ENCODE peak calls at places on chromosome 2, in five cellular contexts. H is GM13976; O is stimulated activated CD8-positive, alpha-beta memory T cell treated with anti-CD3 and anti-CD28 coated beads, Interleukin-15, amount 100 ng/mL, for 4 hours; N is activated naive CD4-positive, alpha-beta T cell treated with anti-CD3 and anti-CD28 coated beads, Interleukin-2, amount 50 U/mL, for 16 hours; Y is HepG2. E is an unnamed sample.
A peak's percentile ranks its signal among the peaks of the same experiment; 100 is the strongest.

GRCh38 chr2:84427235-84428138 is 31.6 kb downstream of the SUCLG1 start:
- DNase-seq in H (no peak), O (no peak), N (no peak), Y (peak; percentile 12), E (no peak)

GRCh38 chr2:196422361-196422760 is 217.2 kb upstream of the CCDC150 start:
- DNase-seq in H (no peak), O (no peak), N (no peak), Y (no peak), E (no peak)

GRCh38 chr2:196167666-196168065 is 3.7 kb downstream of the STK17B start:
- DNase-seq in H (no peak), O (no peak), N (no peak), Y (no peak), E (no peak)

GRCh38 chr2:239181601-239182471 is 219.0 kb downstream of the HDAC4 start:
- DNase-seq in H (no peak), O (no peak), N (no peak), Y (peak; percentile 71), E (no peak)

GRCh38 chr2:85273732-85274731 is 53.8 kb downstream of the TGOLN2 start:
- DNase-seq in H (no peak), O (no peak), N (no peak), Y (peak; percentile 62), E (no peak)

GRCh38 chr2:191285252-191285651 is 40.0 kb downstream of the MYO1B start:
- DNase-seq in H (no peak), O (no peak), N (no peak), Y (no peak), E (no peak)

GRCh38 chr2:158745067-158745865 is 49.9 kb upstream of the DAPL1 start:
- DNase-seq in H (peak; percentile 55), O (no peak), N (peak; percentile 44), Y (peak; percentile 64), E (peak; percentile 55)

GRCh38 chr2:149068996-149069888 is 30.7 kb downstream of the LYPD6B start:
- DNase-seq in H (no peak), O (no peak), N (no peak), Y (no peak), E (no peak)

GRCh38 chr2:230944123-230944653 is 19.1 kb upstream of the GPR55 start:
- DNase-seq in H (peak; percentile 84), O (no peak), N (no peak), Y (no peak), E (no peak)